ENCODE peak calls at places on chromosome 20, in four cellular contexts. O is ascending aorta, H is colonic mucosa, K is A549. L is an unnamed sample.

GRCh38 chr20:32743237-32744112 is at the start of gene COMMD7:
- DNase-seq in O (no peak), H (peak), K (no peak), L (peak)

GRCh38 chr20:64144144-64144912 is 19.9 kb upstream of the MYT1 start:
- DNase-seq in O (no peak), H (no peak), K (no peak), L (no peak)

GRCh38 chr20:11452326-11452725 is 465.4 kb upstream of the BTBD3 start:
- DNase-seq in O (no peak), H (no peak), K (no peak), L (no peak)

GRCh38 chr20:62409935-62410741 is 3.1 kb upstream of the CABLES2 start:
- DNase-seq in O (no peak), H (peak), K (peak), L (peak)

GRCh38 chr20:63317601-63318291 is 24.8 kb downstream of the COL20A1 start:
- DNase-seq in O (no peak), H (no peak), K (no peak), L (peak)

GRCh38 chr20:43534791-43535350 is 24.0 kb upstream of the SGK2 start:
- DNase-seq in O (no peak), H (no peak), K (no peak), L (no peak)

GRCh38 chr20:23060629-23061028 is 11.2 kb upstream of the THBD start:
- DNase-seq in O (no peak), H (no peak), K (no peak), L (no peak)

GRCh38 chr20:54078296-54078695 is 7.9 kb upstream of the BCAS1 start:
- DNase-seq in O (no peak), H (no peak), K (no peak), L (no peak)

GRCh38 chr20:24503352-24503931 is 34.0 kb downstream of the SYNDIG1 start:
- DNase-seq in O (no peak), H (peak), K (no peak), L (peak)

GRCh38 chr20:37439223-37439933 is 81.7 kb upstream of the NNAT start:
- DNase-seq in O (no peak), H (no peak), K (no peak), L (no peak)

GRCh38 chr20:33940701-33941100 is 53.0 kb upstream of the RALY start:
- DNase-seq in O (no peak), H (no peak), K (no peak), L (no peak)

DNA sequence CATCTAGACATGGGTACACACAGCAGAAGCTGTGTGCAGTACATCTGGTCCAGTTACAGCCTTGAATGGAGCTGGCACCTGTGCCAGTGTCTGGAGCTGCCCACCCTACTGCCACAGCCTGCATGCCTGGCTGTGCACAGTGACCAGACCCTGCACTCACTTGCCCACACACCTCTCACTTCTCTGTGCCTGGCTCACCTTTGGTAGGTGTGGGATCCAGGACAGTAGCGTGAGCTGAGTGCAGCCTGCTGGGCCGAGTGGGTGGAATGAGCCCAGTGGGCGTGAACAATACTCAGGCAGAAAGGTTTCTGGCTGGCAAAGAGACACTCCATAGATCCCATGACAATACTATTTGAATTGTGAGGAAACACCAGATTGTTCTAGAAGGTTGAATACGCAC is 839.5 kb upstream of the FLRT3 start:
- DNase-seq in O (no peak), H (no peak), K (no peak), L (no peak)
- H3K27ac ChIP-seq in O (no peak), H (no peak), K (no peak), L (no peak)

GRCh38 chr20:19858972-19859371 is 100.9 kb downstream of the RIN2 start:
- DNase-seq in O (no peak), H (peak), K (no peak), L (no peak)

GRCh38 chr20:19864130-19864529 is 106.1 kb downstream of the RIN2 start:
- DNase-seq in O (no peak), H (no peak), K (no peak), L (no peak)

GRCh38 chr20:19859444-19859843 is 101.4 kb downstream of the RIN2 start:
- DNase-seq in O (no peak), H (peak), K (no peak), L (no peak)

GRCh38 chr20:19860742-19861141 is 102.7 kb downstream of the RIN2 start:
- DNase-seq in O (no peak), H (no peak), K (peak), L (no peak)

DNA sequence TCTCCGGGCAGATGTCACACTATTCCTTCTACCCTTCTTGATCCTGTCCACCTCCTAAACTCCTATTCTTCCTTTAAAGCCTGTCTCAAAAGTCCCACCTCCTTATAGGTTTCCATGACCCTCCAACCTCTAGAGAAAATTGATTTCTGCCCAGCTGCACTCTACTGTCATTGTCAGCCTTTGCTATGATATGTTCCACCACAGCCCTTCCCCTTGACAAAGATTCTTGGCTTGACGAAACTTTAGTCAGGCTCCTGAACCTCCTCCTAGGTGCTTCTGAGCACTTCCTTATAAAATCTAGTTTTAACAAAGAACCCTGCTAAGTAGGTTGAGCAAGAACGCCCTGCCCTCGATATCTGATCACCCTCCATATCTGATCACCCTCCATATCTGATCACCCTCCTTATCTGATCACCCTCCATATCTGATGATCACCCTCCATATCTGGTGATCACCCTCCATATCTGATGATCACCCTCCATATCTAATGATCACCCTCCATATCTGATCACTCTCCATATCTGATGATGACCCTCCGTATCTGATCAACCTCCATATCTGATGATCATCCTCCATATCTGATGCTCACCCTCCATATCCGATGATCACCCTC is 103.2 kb downstream of the RIN2 start:
- DNase-seq in O (no peak), H (peak), K (no peak), L (no peak)
- H3K27ac ChIP-seq in O (no peak), H (peak), K (peak), L (no peak)

GRCh38 chr20:48822879-48823385 is 4.9 kb downstream of the PREX1 start:
- DNase-seq in O (no peak), H (no peak), K (no peak), L (no peak)
- H3K27ac ChIP-seq in O (peak), H (peak), K (no peak), L (no peak)

DNA sequence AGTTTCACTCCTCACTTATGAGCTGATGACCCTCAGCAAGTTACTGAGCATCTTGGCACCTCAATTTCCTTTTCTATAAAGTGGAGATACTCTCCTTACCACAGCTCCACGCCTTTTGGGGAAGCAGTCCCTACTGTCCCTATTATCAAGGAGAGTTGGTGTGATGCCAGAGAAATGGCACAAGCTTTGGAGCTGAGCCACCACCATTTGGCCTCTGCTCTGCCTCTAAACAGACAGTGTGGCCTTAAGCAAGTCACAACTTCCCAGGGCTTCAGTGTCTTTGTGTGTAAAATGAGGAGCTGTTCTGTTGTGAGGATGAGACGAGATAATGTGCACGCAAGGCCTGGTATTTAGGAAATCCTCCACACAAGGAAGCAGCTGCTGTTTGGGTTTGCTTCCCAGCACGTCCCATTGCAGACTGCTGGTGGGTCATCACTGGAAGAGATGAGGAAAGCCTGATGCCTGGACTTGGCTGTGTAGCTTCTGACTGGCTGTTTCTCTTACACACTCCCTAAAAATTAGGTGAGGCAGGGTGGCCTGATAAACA is 18.5 kb downstream of the NSFL1C start:
- DNase-seq in O (no peak), H (no peak), K (no peak), L (no peak)
- H3K27ac ChIP-seq in O (no peak), H (no peak), K (no peak), L (no peak)

GRCh38 chr20:45834797-45835161 is 1.2 kb downstream of the SNX21 start:
- DNase-seq in O (no peak), H (no peak), K (no peak), L (peak)
- H3K27ac ChIP-seq in O (peak), H (peak), K (peak), L (peak)

DNA sequence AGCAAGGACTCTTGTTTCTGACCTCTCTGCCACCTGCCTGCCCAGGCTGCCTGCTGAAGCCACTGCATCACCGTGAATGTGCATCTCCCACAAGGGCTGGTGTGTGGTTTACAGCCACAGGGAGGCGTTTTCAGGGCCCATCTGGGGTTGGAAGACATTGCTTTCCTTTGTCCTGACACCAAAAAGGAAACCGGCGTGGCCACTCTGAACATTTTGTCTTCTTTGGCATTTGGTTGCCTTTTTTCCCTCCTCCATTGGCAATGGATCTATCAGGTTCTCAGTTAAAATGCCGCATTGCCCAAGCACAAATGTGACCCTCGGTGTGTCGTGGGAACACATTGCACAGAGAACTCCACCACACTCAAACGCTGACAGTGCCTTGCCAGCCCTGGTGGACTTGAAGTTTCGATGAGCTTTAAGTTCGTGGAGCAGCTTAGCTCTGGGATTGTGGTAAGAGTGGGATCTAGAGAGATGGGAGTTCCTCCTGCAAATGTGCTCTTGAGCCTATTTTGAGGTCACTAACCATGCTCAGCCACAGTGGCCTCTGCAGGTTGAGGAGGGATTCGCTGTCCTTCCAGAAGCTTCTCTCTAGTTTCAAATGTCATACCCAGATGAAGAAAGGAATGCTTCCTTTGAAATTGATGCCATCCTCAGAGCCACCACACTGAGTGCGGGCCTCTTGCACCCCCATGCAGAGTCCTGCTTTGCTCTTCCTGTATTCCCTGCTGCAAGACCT is 14.8 kb upstream of the PCK1 start:
- DNase-seq in O (no peak), H (peak), K (no peak), L (no peak)
- H3K27ac ChIP-seq in O (no peak), H (peak), K (no peak), L (no peak)

DNA sequence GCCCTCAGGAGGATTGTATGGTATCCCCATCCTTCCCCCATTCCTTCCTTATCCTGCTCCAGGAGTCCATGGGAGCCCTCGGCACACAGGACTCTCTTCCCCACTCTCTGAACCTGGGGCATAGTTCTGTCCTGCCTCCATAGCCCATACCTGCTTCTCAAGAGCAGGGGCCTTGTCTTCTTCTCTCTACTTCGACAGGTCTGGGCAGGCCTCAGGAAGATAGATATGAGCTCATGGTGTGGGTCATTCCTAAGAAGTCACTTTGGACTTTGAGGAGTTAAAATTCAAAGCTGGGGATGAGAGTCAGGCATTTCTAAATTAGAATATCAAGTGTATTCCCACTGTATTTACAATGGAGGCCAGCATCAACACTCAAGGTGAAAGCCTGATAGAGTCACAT is 8.4 kb upstream of the ADA start:
- DNase-seq in O (no peak), H (no peak), K (no peak), L (no peak)
- H3K27ac ChIP-seq in O (no peak), H (no peak), K (no peak), L (no peak)

L was measured in kidney.